ENCODE peak calls at places on chromosomes 5 and 9, in eight cellular contexts. H is BE2C, T is AG09309, K is RWPE2, B is transverse colon, L is upper lobe of left lung, P is A549, M is neural progenitor cell. O is an unnamed sample.

GRCh38 chr9:69178583-69179011 is 4.5 kb downstream of the TJP2 start:
- DNase-seq in H (no peak), T (no peak), K (no peak), B (no peak), L (no peak), P (peak; percentile 21), M (no peak), O (peak; percentile 39)

GRCh38 chr9:69542942-69543704 is 129.0 kb downstream of the APBA1 start:
- DNase-seq in H (peak; percentile 90), T (no peak), K (no peak), B (no peak), L (no peak), P (no peak), M (peak; percentile 93), O (peak; percentile 23)

GRCh38 chr5:168575391-168576372 is 3.5 kb downstream of the PANK3 start:
- DNase-seq in H (no peak), T (no peak), K (no peak), B (no peak), L (no peak), P (no peak), M (no peak), O (no peak)

GRCh38 chr5:68457298-68457697 is 241.7 kb downstream of the PIK3R1 start:
- DNase-seq in H (no peak), T (no peak), K (no peak), B (no peak), L (no peak), P (no peak), M (no peak), O (no peak)

GRCh38 chr5:158991391-158991790 is 108.3 kb downstream of the EBF1 start:
- DNase-seq in H (no peak), T (no peak), K (no peak), B (no peak), L (no peak), P (no peak), M (no peak), O (no peak)

GRCh38 chr5:73496984-73497457 is 1.2 kb upstream of the BTF3 start:
- DNase-seq in H (no peak), T (no peak), K (no peak), B (no peak), L (no peak), P (peak; percentile 80), M (peak; percentile 42), O (peak; percentile 77)

GRCh38 chr9:70131296-70131695 is 87.6 kb downstream of the MAMDC2 start:
- DNase-seq in H (no peak), T (no peak), K (no peak), B (no peak), L (no peak), P (no peak), M (no peak), O (no peak)

GRCh38 chr5:161058751-161059150 is 206.7 kb upstream of the ATP10B start:
- DNase-seq in H (no peak), T (no peak), K (no peak), B (no peak), L (no peak), P (no peak), M (no peak), O (peak; percentile 5)

GRCh38 chr5:59152701-59153245 is 569.9 kb downstream of the RAB3C start:
- DNase-seq in H (no peak), T (no peak), K (no peak), B (no peak), L (no peak), P (no peak), M (no peak), O (peak; percentile 52)

GRCh38 chr9:133505901-133506652 is 18.7 kb downstream of the MYMK start:
- DNase-seq in H (no peak), T (peak; percentile 23), K (no peak), B (no peak), L (no peak), P (no peak), M (no peak), O (no peak)

GRCh38 chr5:855771-856530 is 5.2 kb upstream of the ZDHHC11 start:
- DNase-seq in H (no peak), T (no peak), K (peak; percentile 70), B (no peak), L (no peak), P (no peak), M (no peak), O (no peak)

GRCh38 chr5:177335043-177335700 is 16.3 kb downstream of the LMAN2 start:
- DNase-seq in H (no peak), T (no peak), K (no peak), B (no peak), L (no peak), P (no peak), M (no peak), O (no peak)

DNA sequence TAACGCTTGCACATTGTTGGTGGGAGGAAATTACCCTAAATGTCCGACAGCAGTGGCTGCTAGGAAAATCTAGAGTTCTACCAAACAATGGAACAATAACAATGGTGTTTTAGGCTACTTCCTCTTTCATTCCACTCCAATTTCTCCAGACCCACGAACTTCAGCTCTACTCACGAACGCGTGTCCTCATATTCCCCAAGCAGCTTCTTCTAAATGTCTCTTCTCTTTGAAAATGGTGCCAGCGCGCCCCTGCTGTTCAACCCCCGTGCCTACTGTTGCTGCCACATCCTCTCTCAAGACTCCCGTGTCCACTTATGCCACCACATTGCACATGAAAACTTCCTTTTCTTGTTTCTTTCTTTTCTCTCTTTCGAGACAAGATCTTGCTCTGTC is 25.6 kb downstream of the OR2V2 start:
- DNase-seq in H (no peak), T (no peak), K (peak; percentile 80), B (no peak), L (no peak), P (no peak), M (no peak), O (no peak)
- TF ChIP-seq CTCF in H (peak; percentile 30), T (no peak), K (peak; percentile 97), B (peak; percentile 16), L (peak; percentile 35), P (peak; percentile 31), M (peak; percentile 34), O (no peak)

GRCh38 chr5:10548418-10549122 is 15.3 kb upstream of the ANKRD33B start:
- DNase-seq in H (no peak), T (no peak), K (peak; percentile 54), B (no peak), L (no peak), P (no peak), M (no peak), O (no peak)
- H3K4me3 ChIP-seq in H (no peak overlapping the region), T (no peak overlapping the region), K (no peak overlapping the region), B (no peak overlapping the region), L (no peak overlapping the region), P (no peak overlapping the region), M (no peak overlapping the region), O (no peak overlapping the region)

GRCh38 chr9:83081010-83081409 is 18.1 kb upstream of the RASEF start:
- DNase-seq in H (no peak), T (no peak), K (no peak), B (no peak), L (no peak), P (no peak), M (no peak), O (no peak)
- TF ChIP-seq CTCF in H (no peak), T (no peak), K (no peak), B (no peak), L (no peak), P (no peak), M (no peak), O (no peak)

GRCh38 chr5:128966375-128966774 is 1.1 kb downstream of the SLC27A6 start:
- DNase-seq in H (no peak), T (no peak), K (no peak), B (no peak), L (no peak), P (no peak), M (no peak), O (no peak)

GRCh38 chr5:128962211-128962610 is 3.1 kb upstream of the SLC27A6 start:
- DNase-seq in H (no peak), T (no peak), K (no peak), B (no peak), L (no peak), P (no peak), M (no peak), O (no peak)

GRCh38 chr5:128966846-128967245 is 1.6 kb downstream of the SLC27A6 start:
- DNase-seq in H (no peak), T (no peak), K (no peak), B (no peak), L (no peak), P (no peak), M (no peak), O (no peak)

GRCh38 chr5:128965011-128965637 is at the start of gene SLC27A6:
- DNase-seq in H (peak; percentile 71), T (no peak), K (peak; percentile 54), B (no peak), L (no peak), P (peak; percentile 13), M (peak; percentile 74), O (no peak)

DNA sequence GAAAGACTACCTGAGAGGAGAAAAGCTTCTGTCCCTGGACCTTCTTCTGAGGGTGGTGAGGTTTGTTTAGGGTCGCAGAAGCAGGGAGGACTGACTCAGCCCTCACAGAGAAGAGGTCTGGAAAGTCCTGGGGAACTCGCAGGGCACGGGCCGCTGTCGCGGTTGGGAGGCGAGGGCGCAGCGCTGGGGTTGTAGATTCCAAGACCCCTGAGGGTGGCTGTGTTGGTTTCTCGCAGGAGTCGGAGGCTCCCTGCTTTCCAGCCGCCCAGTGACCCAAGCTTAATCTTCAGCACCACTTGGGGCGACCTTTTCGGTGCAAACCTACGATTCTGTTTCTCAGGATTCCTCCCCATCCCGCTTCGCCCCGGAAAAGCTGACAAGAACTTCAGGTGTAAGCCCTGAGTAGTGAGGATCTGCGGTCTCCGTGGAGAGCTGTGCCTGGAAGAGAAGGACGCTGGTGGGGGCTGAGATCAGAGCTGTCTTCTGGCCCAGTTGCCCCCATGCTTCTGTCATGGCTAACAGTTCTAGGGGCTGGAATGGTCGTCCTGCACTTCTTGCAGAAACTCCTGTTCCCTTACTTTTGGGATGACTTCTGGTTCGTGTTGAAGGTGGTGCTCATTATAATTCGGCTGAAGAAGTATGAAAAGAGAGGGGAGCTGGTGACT is 482 bp downstream of the SLC27A6 start:
- DNase-seq in H (no peak), T (no peak), K (no peak), B (no peak), L (no peak), P (no peak), M (no peak), O (no peak)
- H3K4me3 ChIP-seq in H (peak overlapping the region; percentile 75), T (no peak overlapping the region), K (peak overlapping the region; percentile 23), B (no peak overlapping the region), L (no peak overlapping the region), P (peak overlapping the region; percentile 41), M (peak overlapping the region; percentile 64), O (peak overlapping the region; percentile 37)

DNA sequence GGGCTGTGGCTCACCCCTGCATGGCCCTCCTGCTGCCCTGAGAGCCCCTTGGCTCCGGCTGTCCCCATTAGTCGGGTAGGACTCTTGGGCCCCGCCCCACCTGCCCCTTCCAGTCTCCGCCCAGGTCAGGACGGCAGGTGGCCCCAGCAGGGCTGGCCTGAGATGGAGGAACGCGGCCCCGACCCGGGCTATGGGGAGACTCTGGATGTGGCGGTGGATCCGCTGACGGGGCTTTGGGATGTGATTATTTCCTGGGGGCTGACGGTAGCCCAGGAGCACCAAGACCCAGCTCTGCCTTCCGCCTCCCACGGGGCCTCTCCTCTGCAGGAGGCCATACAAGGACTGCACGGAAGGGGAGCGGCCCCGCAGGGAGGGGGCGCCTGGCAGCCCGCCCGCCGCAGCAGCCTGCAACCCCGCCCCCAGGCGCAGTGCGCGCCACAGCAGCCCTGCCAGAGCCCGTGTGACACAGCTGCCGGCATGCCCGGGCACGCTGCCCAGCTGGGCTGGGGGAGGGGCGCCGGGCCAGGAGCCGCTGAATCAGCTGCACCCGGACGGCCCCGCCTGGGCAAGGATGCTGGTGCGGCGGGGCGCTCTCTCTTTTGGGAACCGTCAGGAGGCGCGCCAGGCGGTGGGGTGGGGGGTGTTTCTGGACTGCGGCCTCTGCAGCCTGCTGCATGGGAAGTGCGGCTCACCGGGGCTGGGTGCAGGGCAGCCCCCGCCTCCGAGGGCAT is 9.2 kb downstream of the TMEM250 start:
- DNase-seq in H (peak; percentile 98), T (peak; percentile 51), K (peak; percentile 92), B (peak; percentile 96), L (peak; percentile 96), P (peak; percentile 83), M (peak; percentile 88), O (peak; percentile 90)
- TF ChIP-seq CTCF in H (no peak), T (peak; percentile 2), K (no peak), B (no peak), L (peak; percentile 47), P (peak; percentile 15), M (no peak), O (no peak)

O was measured in astrocyte of the spinal cord.